ENCODE peak calls at places on chromosomes 16 and 17, in six cellular contexts. Z, D, G, K, W and Y are unnamed samples.

GRCh38 chr17:82948957-82949356 is 109.1 kb upstream of the ZNF750 start:
- DNase-seq in Z (no peak), D (peak), K (no peak), W (no peak), G (no peak), Y (no peak)

GRCh38 chr17:39889200-39889599 is 21.2 kb downstream of the ZPBP2 start:
- DNase-seq in K (no peak), W (no peak), G (no peak), Z (no peak), D (no peak), Y (no peak)

GRCh38 chr17:83190601-83191387 is 111.4 kb downstream of the METRNL start:
- DNase-seq in Z (no peak), W (no peak), D (peak), K (peak), G (no peak), Y (no peak)

GRCh38 chr17:82243648-82244412 is 15.0 kb downstream of the SLC16A3 start:
- DNase-seq in G (no peak), K (peak), W (no peak), Z (no peak), D (peak), Y (no peak)

GRCh38 chr16:4344659-4345438 is 6.3 kb downstream of the PAM16 start:
- DNase-seq in G (no peak), Z (peak), W (peak), D (no peak), K (no peak), Y (no peak)

GRCh38 chr16:19882186-19882585 is 2.5 kb downstream of the GPRC5B start:
- DNase-seq in W (no peak), G (no peak), K (no peak), Z (no peak), D (no peak), Y (no peak)

GRCh38 chr16:21710938-21711337 is 47.2 kb downstream of the OTOA start:
- DNase-seq in G (no peak), W (no peak), K (no peak), Z (no peak), D (no peak), Y (no peak)

GRCh38 chr17:21161498-21162393 is 35.0 kb downstream of the DHRS7B start:
- DNase-seq in Z (peak), K (no peak), D (no peak), W (no peak), G (no peak), Y (no peak)

GRCh38 chr16:88634994-88635670 is 3.2 kb upstream of the IL17C start:
- DNase-seq in W (no peak), Z (peak), D (peak), G (no peak), K (no peak), Y (no peak)

GRCh38 chr16:88773812-88774291 is 11.2 kb downstream of the PIEZO1 start:
- DNase-seq in D (peak), Z (peak), W (no peak), G (no peak), K (peak), Y (no peak)

GRCh38 chr17:44921122-44921882 is 6.0 kb upstream of the GFAP start:
- DNase-seq in D (peak), K (no peak), G (no peak), Z (no peak), W (no peak), Y (no peak)

GRCh38 chr16:48381201-48381600 is 4.0 kb downstream of the SIAH1 start:
- DNase-seq in W (no peak), G (no peak), D (no peak), Z (peak), K (no peak), Y (no peak)

GRCh38 chr16:3548445-3548844 is 28.8 kb downstream of the NLRC3 start:
- DNase-seq in Z (no peak), G (no peak), W (no peak), D (no peak), K (no peak), Y (no peak)

GRCh38 chr17:75039238-75039637 is 7.5 kb downstream of the ATP5PD start:
- DNase-seq in D (no peak), Z (no peak), K (no peak), W (no peak), G (no peak), Y (no peak)

GRCh38 chr16:25060920-25061319 is 45.8 kb upstream of the ARHGAP17 start:
- DNase-seq in Z (no peak), G (no peak), D (no peak), W (no peak), K (no peak), Y (peak)